ENCODE peak calls at places on chromosomes 12 and 14, in six cellular contexts. X, D, S, U, N and L are unnamed samples.
A peak's percentile ranks its signal among the peaks of the same experiment; 100 is the strongest.

GRCh38 chr12:98154850-98155249 is 360.5 kb upstream of the TMPO start:
- DNase-seq in X (peak; percentile 62), D (no peak), S (no peak), U (no peak), N (peak; percentile 73), L (no peak)

GRCh38 chr12:69872804-69873203 is 47.8 kb downstream of the MYRFL start:
- DNase-seq in X (no peak), D (no peak), S (no peak), U (no peak), N (no peak), L (no peak)

GRCh38 chr14:99273025-99273723 is 1.2 kb upstream of the BCL11B start:
- DNase-seq in X (peak; percentile 84), D (no peak), S (no peak), U (no peak), N (no peak), L (no peak)

GRCh38 chr12:54390668-54391551 is 6.4 kb upstream of the ZNF385A start:
- DNase-seq in X (peak; percentile 70), D (no peak), S (no peak), U (peak; percentile 47), N (no peak), L (peak; percentile 57)

GRCh38 chr12:118840878-118841277 is 140.5 kb upstream of the SRRM4 start:
- DNase-seq in X (no peak), D (no peak), S (no peak), U (no peak), N (no peak), L (no peak)

GRCh38 chr14:64232095-64232830 is 61.9 kb downstream of the ESR2 start:
- DNase-seq in X (no peak), D (peak; percentile 97), S (no peak), U (no peak), N (no peak), L (no peak)

GRCh38 chr12:26580619-26581018 is 252.4 kb downstream of the ITPR2 start:
- DNase-seq in X (no peak), D (no peak), S (no peak), U (no peak), N (no peak), L (no peak)

GRCh38 chr12:53327435-53328042 is 6.1 kb upstream of the AAAS start:
- DNase-seq in X (no peak), D (peak; percentile 27), S (no peak), U (no peak), N (no peak), L (no peak)

GRCh38 chr14:30994681-30995620 is 30.5 kb upstream of the AP4S1 start:
- DNase-seq in X (no peak), D (peak; percentile 53), S (no peak), U (no peak), N (no peak), L (no peak)

GRCh38 chr12:110141389-110141788 is 17.2 kb downstream of the IFT81 start:
- DNase-seq in X (no peak), D (peak; percentile 27), S (no peak), U (no peak), N (no peak), L (peak; percentile 62)

GRCh38 chr12:39431797-39432196 is 11.1 kb downstream of the KIF21A start:
- DNase-seq in X (no peak), D (no peak), S (no peak), U (no peak), N (no peak), L (no peak)